ENCODE peak calls at places on chromosomes 3 and 15, in six cellular contexts. D is ACHN, S is ecto neural progenitor cell, T is Kasumi-1, Q is KBM-7, J is GOT3. C is an unnamed sample.

GRCh38 chr3:179750720-179751328 is 98.0 kb downstream of the USP13 start:
- DNase-seq in D (peak; percentile 47), T (peak; percentile 46), J (no peak), Q (peak; percentile 59), S (no peak), C (peak; percentile 46)

GRCh38 chr3:138867996-138868395 is 33.3 kb upstream of the PIK3CB start:
- DNase-seq in S (no peak), D (no peak), Q (no peak), T (no peak), J (no peak), C (no peak)

GRCh38 chr15:101368086-101368780 is 73.2 kb upstream of the SNRPA1 start:
- DNase-seq in Q (no peak), T (no peak), J (no peak), D (no peak), S (no peak), C (no peak)

GRCh38 chr15:94526071-94526689 is 294.8 kb downstream of the MCTP2 start:
- DNase-seq in S (no peak), D (peak; percentile 13), J (no peak), Q (peak; percentile 10), T (peak; percentile 31), C (no peak)

GRCh38 chr3:7813412-7813811 is 688.2 kb upstream of the LMCD1 start:
- DNase-seq in T (no peak), D (no peak), S (no peak), J (no peak), Q (no peak), C (no peak)

GRCh38 chr3:43001094-43001553 is 22.0 kb downstream of the GASK1A start:
- DNase-seq in J (no peak), D (no peak), T (no peak), S (no peak), Q (no peak), C (no peak)

GRCh38 chr3:31423522-31423921 is 109.2 kb upstream of the STT3B start:
- DNase-seq in J (no peak), D (no peak), T (no peak), Q (no peak), S (no peak), C (no peak)

GRCh38 chr3:184491867-184492615 is 69.5 kb upstream of the EPHB3 start:
- DNase-seq in D (no peak), Q (peak; percentile 67), T (peak; percentile 61), J (no peak), S (no peak), C (peak; percentile 82)

GRCh38 chr15:63190993-63191392 is 1.6 kb downstream of the RAB8B start:
- DNase-seq in D (no peak), J (no peak), Q (no peak), T (no peak), S (no peak), C (peak; percentile 34)

GRCh38 chr15:31402511-31403056 is 75.9 kb downstream of the KLF13 start:
- DNase-seq in Q (no peak), T (no peak), S (peak; percentile 51), J (peak; percentile 37), D (no peak), C (no peak)

GRCh38 chr3:117932441-117932840 is 1102.2 kb downstream of the IGSF11 start:
- DNase-seq in J (no peak), Q (no peak), D (no peak), S (no peak), T (no peak), C (no peak)

GRCh38 chr3:14410501-14411165 is 8.2 kb downstream of the SLC6A6 start:
- DNase-seq in S (no peak), J (peak; percentile 48), D (peak; percentile 94), T (peak; percentile 17), Q (peak; percentile 85), C (peak; percentile 98)

GRCh38 chr3:187994221-187995085 is 159.5 kb upstream of the LPP start:
- DNase-seq in J (no peak), S (no peak), Q (no peak), T (no peak), D (no peak), C (no peak)

GRCh38 chr3:127458698-127459097 is 131.8 kb downstream of the TPRA1 start:
- DNase-seq in T (peak; percentile 21), S (peak; percentile 91), Q (peak; percentile 58), J (no peak), D (peak; percentile 14), C (no peak)

GRCh38 chr3:126083511-126083912 is 412 bp downstream of the SLC41A3 start:
- DNase-seq in T (peak; percentile 57), S (no peak), D (peak; percentile 38), Q (peak; percentile 55), J (no peak), C (peak; percentile 26)

GRCh38 chr3:42702982-42703694 is 540 bp upstream of the HHATL start:
- DNase-seq in Q (no peak), S (peak; percentile 25), D (no peak), J (no peak), T (no peak), C (no peak)

GRCh38 chr15:101028772-101029438 is 109.7 kb downstream of the LRRK1 start:
- DNase-seq in Q (no peak), J (no peak), T (no peak), D (no peak), S (peak; percentile 45), C (no peak)

GRCh38 chr3:107928084-107928445 is 162.8 kb downstream of the CD47 start:
- DNase-seq in D (no peak), Q (no peak), J (no peak), T (no peak), S (peak; percentile 51), C (no peak)

GRCh38 chr3:101690972-101691371 is 4.5 kb upstream of the RPL24 start:
- DNase-seq in D (no peak), T (no peak), Q (peak; percentile 21), J (no peak), S (no peak), C (no peak)

GRCh38 chr3:194633349-194634004 is at the start of gene TMEM44:
- DNase-seq in J (peak; percentile 59), Q (peak; percentile 87), T (peak; percentile 88), S (peak; percentile 90), D (peak; percentile 83), C (peak; percentile 91)

GRCh38 chr3:106813742-106814141 is 563.5 kb upstream of the CCDC54 start:
- DNase-seq in J (no peak), D (no peak), Q (no peak), S (no peak), T (no peak), C (no peak)

GRCh38 chr15:29031502-29032228 is 145.9 kb downstream of the APBA2 start:
- DNase-seq in S (no peak), T (no peak), Q (no peak), D (no peak), J (no peak), C (no peak)

GRCh38 chr15:68367226-68367625 is 64.7 kb downstream of the ITGA11 start:
- DNase-seq in S (no peak), J (no peak), D (no peak), T (no peak), Q (no peak), C (no peak)

GRCh38 chr15:85667491-85668424 is 127.0 kb downstream of the KLHL25 start:
- DNase-seq in T (peak; percentile 77), Q (peak; percentile 77), D (peak; percentile 95), S (no peak), J (peak; percentile 26), C (peak; percentile 33)

GRCh38 chr15:25663515-25663914 is 199.6 kb downstream of the ATP10A start:
- DNase-seq in T (no peak), J (no peak), S (no peak), D (no peak), Q (no peak), C (no peak)

GRCh38 chr3:123492188-123492587 is 43.3 kb upstream of the ADCY5 start:
- DNase-seq in J (no peak), Q (no peak), D (no peak), S (no peak), T (no peak), C (no peak)

GRCh38 chr15:41958002-41958420 is 14.3 kb downstream of the EHD4 start:
- DNase-seq in T (no peak), D (no peak), J (no peak), S (no peak), Q (no peak), C (no peak)

GRCh38 chr3:32419766-32420137 is 28.1 kb downstream of the CMTM7 start:
- DNase-seq in D (no peak), S (no peak), Q (no peak), T (peak; percentile 58), J (no peak), C (peak; percentile 29)

C was measured in AML-193.